ENCODE peak calls at places on chromosome 15, in six cellular contexts. One of them, this sample, is unnamed. For H3K36me3, the result is how much of the 10 kb centered on the place peaks cover.

GRCh38 chr15:51776952-51777574 is 25.7 kb downstream of the TMOD2 start:
- DNase-seq in left lung: no peak
- DNase-seq in psoas muscle: no peak
- DNase-seq in lower lobe of right lung: no peak
- DNase-seq in Caco-2: peak
- DNase-seq in SJSA1: peak
- DNase-seq in this sample: no peak

GRCh38 chr15:90101130-90101968 is 919 bp downstream of the IDH2 start:
- DNase-seq in Caco-2: no peak
- DNase-seq in psoas muscle: peak
- DNase-seq in lower lobe of right lung: peak
- DNase-seq in SJSA1: no peak
- DNase-seq in left lung: peak
- DNase-seq in this sample: peak

GRCh38 chr15:39918688-39919385 is 1.2 kb downstream of the GPR176 start:
- DNase-seq in SJSA1: no peak
- DNase-seq in psoas muscle: no peak
- DNase-seq in left lung: no peak
- DNase-seq in Caco-2: no peak
- DNase-seq in lower lobe of right lung: no peak
- DNase-seq in this sample: no peak

GRCh38 chr15:79977431-79977940 is 6.5 kb upstream of the BCL2A1 start:
- DNase-seq in SJSA1: peak
- DNase-seq in left lung: peak
- DNase-seq in psoas muscle: no peak
- DNase-seq in Caco-2: no peak
- DNase-seq in lower lobe of right lung: peak
- DNase-seq in this sample: no peak

GRCh38 chr15:44719293-44719999 is 8.1 kb downstream of the B2M start:
- DNase-seq in Caco-2: no peak
- DNase-seq in SJSA1: no peak
- DNase-seq in lower lobe of right lung: no peak
- DNase-seq in psoas muscle: no peak
- DNase-seq in left lung: no peak
- DNase-seq in this sample: no peak

GRCh38 chr15:57890878-57891277 is 174.6 kb downstream of the ALDH1A2 start:
- DNase-seq in left lung: no peak
- DNase-seq in psoas muscle: no peak
- DNase-seq in SJSA1: no peak
- DNase-seq in lower lobe of right lung: no peak
- DNase-seq in Caco-2: no peak
- DNase-seq in this sample: no peak

GRCh38 chr15:45037936-45038335 is 14.9 kb downstream of the SORD start:
- DNase-seq in left lung: no peak
- DNase-seq in psoas muscle: no peak
- DNase-seq in lower lobe of right lung: no peak
- DNase-seq in Caco-2: no peak
- DNase-seq in SJSA1: no peak
- DNase-seq in this sample: no peak

GRCh38 chr15:64877435-64877834 is 34.3 kb upstream of the ANKDD1A start:
- DNase-seq in left lung: peak
- DNase-seq in SJSA1: no peak
- DNase-seq in lower lobe of right lung: peak
- DNase-seq in psoas muscle: peak
- DNase-seq in Caco-2: no peak
- DNase-seq in this sample: peak

GRCh38 chr15:98904466-98905048 is 103.0 kb downstream of the PGPEP1L start:
- DNase-seq in left lung: no peak
- DNase-seq in psoas muscle: no peak
- DNase-seq in lower lobe of right lung: no peak
- DNase-seq in Caco-2: peak
- DNase-seq in SJSA1: no peak
- DNase-seq in this sample: no peak

GRCh38 chr15:65233651-65234050 is 22.4 kb upstream of the CILP start:
- DNase-seq in lower lobe of right lung: no peak
- DNase-seq in Caco-2: no peak
- DNase-seq in SJSA1: no peak
- DNase-seq in left lung: no peak
- DNase-seq in psoas muscle: no peak
- DNase-seq in this sample: no peak

GRCh38 chr15:79562538-79563298 is 130.6 kb downstream of the MINAR1 start:
- DNase-seq in SJSA1: no peak
- DNase-seq in Caco-2: no peak
- DNase-seq in lower lobe of right lung: no peak
- DNase-seq in left lung: no peak
- DNase-seq in psoas muscle: no peak
- DNase-seq in this sample: no peak

GRCh38 chr15:101554115-101554915 is 64.8 kb upstream of the PCSK6 start:
- DNase-seq in left lung: no peak
- DNase-seq in Caco-2: no peak
- DNase-seq in psoas muscle: no peak
- DNase-seq in lower lobe of right lung: no peak
- DNase-seq in SJSA1: peak
- DNase-seq in this sample: no peak

GRCh38 chr15:39242345-39242744 is 338.5 kb upstream of the THBS1 start:
- DNase-seq in SJSA1: no peak
- DNase-seq in lower lobe of right lung: no peak
- DNase-seq in psoas muscle: no peak
- DNase-seq in left lung: no peak
- DNase-seq in Caco-2: no peak
- DNase-seq in this sample: no peak

GRCh38 chr15:66153549-66154415 is 99.8 kb downstream of the MEGF11 start:
- DNase-seq in SJSA1: no peak
- DNase-seq in lower lobe of right lung: no peak
- DNase-seq in left lung: no peak
- DNase-seq in Caco-2: no peak
- DNase-seq in psoas muscle: no peak
- DNase-seq in this sample: no peak

GRCh38 chr15:90219421-90220141 is 14.2 kb downstream of the CIB1 start:
- DNase-seq in left lung: no peak
- DNase-seq in Caco-2: no peak
- DNase-seq in psoas muscle: peak
- DNase-seq in SJSA1: peak
- DNase-seq in lower lobe of right lung: peak
- DNase-seq in this sample: no peak

GRCh38 chr15:48086582-48086981 is 34.2 kb upstream of the SLC24A5 start:
- DNase-seq in SJSA1: no peak
- DNase-seq in psoas muscle: no peak
- DNase-seq in Caco-2: no peak
- DNase-seq in lower lobe of right lung: no peak
- DNase-seq in left lung: peak
- DNase-seq in this sample: no peak

DNA sequence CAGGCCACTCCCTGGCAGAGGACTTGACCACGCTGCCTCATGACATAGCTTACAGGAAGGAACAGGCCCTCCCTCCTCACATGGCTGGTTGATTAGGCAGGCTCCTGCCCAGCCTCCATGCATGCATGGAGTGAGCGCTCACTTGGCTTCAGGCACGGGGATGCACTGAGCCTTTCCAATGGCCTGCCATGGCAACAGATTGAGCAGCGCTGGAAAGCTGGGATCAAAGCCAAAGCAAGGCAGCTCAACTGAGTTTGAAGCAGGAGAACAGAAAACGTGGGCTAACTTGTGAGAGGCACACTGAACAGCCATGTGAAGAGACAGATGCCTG is 5.9 kb upstream of the GRAMD2A start:
- DNase-seq in SJSA1: no peak
- DNase-seq in left lung: peak
- DNase-seq in psoas muscle: peak
- DNase-seq in lower lobe of right lung: peak
- DNase-seq in Caco-2: no peak
- DNase-seq in this sample: peak
- H3K36me3 ChIP-seq in SJSA1: half or more
- H3K36me3 ChIP-seq in left lung: half or more
- H3K36me3 ChIP-seq in psoas muscle: half or more
- H3K36me3 ChIP-seq in lower lobe of right lung: half or more
- H3K36me3 ChIP-seq in Caco-2: under half
- H3K36me3 ChIP-seq in this sample: under half

DNA sequence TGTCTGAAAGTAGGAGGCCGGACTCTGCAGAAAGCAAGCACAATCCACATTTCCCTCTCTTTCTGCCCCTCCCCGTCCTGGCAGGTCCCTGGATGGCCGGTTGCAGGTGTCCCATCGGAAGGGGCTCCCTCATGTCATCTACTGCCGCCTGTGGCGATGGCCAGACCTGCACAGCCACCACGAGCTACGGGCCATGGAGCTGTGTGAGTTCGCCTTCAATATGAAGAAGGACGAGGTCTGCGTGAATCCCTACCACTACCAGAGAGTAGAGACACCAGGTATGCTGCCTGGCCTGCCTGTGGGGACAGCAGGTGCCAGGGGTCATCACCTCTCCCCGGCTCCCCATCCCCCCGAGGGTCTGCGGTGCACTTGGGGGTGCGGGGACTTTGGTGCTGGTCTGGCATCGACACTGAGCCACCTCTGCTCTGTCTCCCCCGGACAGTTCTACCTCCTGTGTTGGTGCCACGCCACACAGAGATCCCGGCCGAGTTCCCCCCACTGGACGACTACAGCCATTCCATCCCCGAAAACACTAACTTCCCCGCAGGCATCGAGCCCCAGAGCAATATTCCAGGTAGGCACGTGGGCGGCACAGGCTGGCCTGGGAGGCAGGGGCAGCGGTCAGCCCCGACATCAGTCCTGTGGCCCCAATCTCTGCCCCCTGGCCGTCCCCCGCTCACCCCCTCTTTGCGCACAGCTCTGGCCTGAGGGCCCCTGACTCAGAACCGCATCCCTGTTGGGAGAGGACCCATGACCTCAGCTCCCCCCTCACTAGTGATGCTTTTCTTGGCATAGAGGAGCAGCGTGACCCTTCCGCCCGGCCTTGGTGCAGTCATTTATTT is 89.4 kb downstream of the AAGAB start:
- DNase-seq in SJSA1: no peak
- DNase-seq in Caco-2: no peak
- DNase-seq in psoas muscle: peak
- DNase-seq in lower lobe of right lung: no peak
- DNase-seq in left lung: no peak
- DNase-seq in this sample: peak
- H3K36me3 ChIP-seq in SJSA1: half or more
- H3K36me3 ChIP-seq in Caco-2: under half
- H3K36me3 ChIP-seq in psoas muscle: under half
- H3K36me3 ChIP-seq in lower lobe of right lung: under half
- H3K36me3 ChIP-seq in left lung: under half
- H3K36me3 ChIP-seq in this sample: under half

GRCh38 chr15:93017521-93017920 is 71.5 kb downstream of the RGMA start:
- DNase-seq in SJSA1: no peak
- DNase-seq in psoas muscle: no peak
- DNase-seq in lower lobe of right lung: no peak
- DNase-seq in left lung: no peak
- DNase-seq in Caco-2: no peak
- DNase-seq in this sample: no peak

GRCh38 chr15:93019091-93019490 is 69.9 kb downstream of the RGMA start:
- DNase-seq in left lung: no peak
- DNase-seq in psoas muscle: no peak
- DNase-seq in lower lobe of right lung: no peak
- DNase-seq in Caco-2: no peak
- DNase-seq in SJSA1: no peak
- DNase-seq in this sample: no peak

GRCh38 chr15:93020976-93021772 is 67.8 kb downstream of the RGMA start:
- DNase-seq in lower lobe of right lung: no peak
- DNase-seq in left lung: no peak
- DNase-seq in Caco-2: no peak
- DNase-seq in SJSA1: no peak
- DNase-seq in psoas muscle: no peak
- DNase-seq in this sample: no peak

GRCh38 chr15:93018574-93018973 is 70.4 kb downstream of the RGMA start:
- DNase-seq in left lung: no peak
- DNase-seq in Caco-2: no peak
- DNase-seq in SJSA1: no peak
- DNase-seq in lower lobe of right lung: no peak
- DNase-seq in psoas muscle: no peak
- DNase-seq in this sample: no peak

DNA sequence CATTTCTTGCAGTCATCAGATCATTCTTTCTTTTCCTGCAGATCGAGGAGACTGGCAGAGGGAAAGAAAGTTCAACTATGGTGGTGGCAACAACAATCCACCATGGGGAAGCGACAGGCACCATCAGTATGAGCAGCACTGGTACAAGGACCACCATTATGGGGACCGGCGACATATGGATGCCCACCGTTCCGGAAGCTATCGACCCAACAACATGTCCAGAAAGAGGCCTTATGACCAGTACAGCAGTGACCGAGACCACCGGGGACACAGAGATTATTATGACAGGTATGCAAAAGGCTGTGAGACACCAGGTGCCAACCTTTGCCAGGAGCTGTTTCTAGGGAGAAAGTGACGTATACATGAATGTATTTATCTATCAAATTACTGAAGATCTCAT is 69.0 kb downstream of the RGMA start:
- DNase-seq in SJSA1: no peak
- DNase-seq in Caco-2: no peak
- DNase-seq in lower lobe of right lung: no peak
- DNase-seq in left lung: no peak
- DNase-seq in psoas muscle: no peak
- DNase-seq in this sample: no peak
- H3K36me3 ChIP-seq in SJSA1: half or more
- H3K36me3 ChIP-seq in Caco-2: under half
- H3K36me3 ChIP-seq in lower lobe of right lung: half or more
- H3K36me3 ChIP-seq in left lung: half or more
- H3K36me3 ChIP-seq in psoas muscle: half or more
- H3K36me3 ChIP-seq in this sample: under half

GRCh38 chr15:63299981-63300575 is 22.7 kb downstream of the APH1B start:
- DNase-seq in lower lobe of right lung: no peak
- DNase-seq in left lung: no peak
- DNase-seq in SJSA1: no peak
- DNase-seq in Caco-2: no peak
- DNase-seq in psoas muscle: no peak
- DNase-seq in this sample: no peak
- H3K36me3 ChIP-seq in lower lobe of right lung: under half
- H3K36me3 ChIP-seq in left lung: half or more
- H3K36me3 ChIP-seq in SJSA1: under half
- H3K36me3 ChIP-seq in Caco-2: under half
- H3K36me3 ChIP-seq in psoas muscle: under half
- H3K36me3 ChIP-seq in this sample: under half

DNA sequence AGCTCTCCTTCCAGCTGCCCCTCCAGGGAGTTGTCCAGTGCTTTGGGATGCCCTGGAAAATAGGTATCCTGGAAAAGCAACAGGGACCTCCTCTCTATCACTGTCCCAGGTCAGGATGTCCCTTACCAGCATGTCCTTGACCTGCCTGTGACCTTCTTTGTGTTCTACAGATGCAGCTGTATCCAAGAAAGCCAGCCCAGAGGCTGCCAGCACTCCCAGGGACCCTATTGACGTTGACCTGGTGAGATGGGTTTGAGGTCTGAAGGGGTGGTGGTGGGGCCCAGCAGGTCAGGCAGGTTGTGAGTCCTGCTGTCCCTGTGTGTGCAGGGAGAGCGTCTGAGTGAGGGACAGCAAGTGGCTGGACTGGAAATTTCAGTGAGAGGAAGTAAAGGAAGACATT is 30.2 kb downstream of the PML start:
- DNase-seq in lower lobe of right lung: no peak
- DNase-seq in Caco-2: no peak
- DNase-seq in SJSA1: no peak
- DNase-seq in left lung: peak
- DNase-seq in psoas muscle: no peak
- DNase-seq in this sample: peak
- H3K36me3 ChIP-seq in lower lobe of right lung: half or more
- H3K36me3 ChIP-seq in Caco-2: under half
- H3K36me3 ChIP-seq in SJSA1: half or more
- H3K36me3 ChIP-seq in left lung: half or more
- H3K36me3 ChIP-seq in psoas muscle: half or more
- H3K36me3 ChIP-seq in this sample: under half

GRCh38 chr15:93049233-93049632 is 39.8 kb downstream of the RGMA start:
- DNase-seq in SJSA1: no peak
- DNase-seq in lower lobe of right lung: no peak
- DNase-seq in left lung: no peak
- DNase-seq in psoas muscle: no peak
- DNase-seq in Caco-2: no peak
- DNase-seq in this sample: no peak
- H3K36me3 ChIP-seq in SJSA1: under half
- H3K36me3 ChIP-seq in lower lobe of right lung: under half
- H3K36me3 ChIP-seq in left lung: under half
- H3K36me3 ChIP-seq in psoas muscle: half or more
- H3K36me3 ChIP-seq in Caco-2: under half
- H3K36me3 ChIP-seq in this sample: under half

This sample was measured in aorta.